ENCODE peak calls at places on chromosomes 12 and 14, in seven cellular contexts. J, M, E, V, W, Y and B are unnamed samples.

GRCh38 chr12:14901228-14901562 is 15.5 kb upstream of the MGP start:
- DNase-seq in J (no peak), M (no peak), E (no peak), V (no peak), W (no peak), Y (no peak), B (no peak)

GRCh38 chr12:52395761-52396434 is 10.2 kb downstream of the KRT82 start:
- DNase-seq in J (no peak), M (peak; percentile 41), E (no peak), V (peak; percentile 55), W (peak; percentile 75), Y (no peak), B (no peak)

GRCh38 chr14:104422301-104423223 is 157.0 kb upstream of the C14orf180 start:
- DNase-seq in J (no peak), M (no peak), E (no peak), V (peak; percentile 28), W (no peak), Y (no peak), B (no peak)

GRCh38 chr14:54776361-54777001 is 126.1 kb downstream of the GCH1 start:
- DNase-seq in J (peak; percentile 56), M (no peak), E (peak; percentile 68), V (no peak), W (peak; percentile 59), Y (peak; percentile 68), B (no peak)

GRCh38 chr12:85725991-85726390 is 110.2 kb downstream of the RASSF9 start:
- DNase-seq in J (no peak), M (no peak), E (peak; percentile 6), V (no peak), W (peak; percentile 20), Y (no peak), B (no peak)

GRCh38 chr12:58850826-58851225 is 69.5 kb downstream of the LRIG3 start:
- DNase-seq in J (no peak), M (no peak), E (no peak), V (no peak), W (no peak), Y (no peak), B (no peak)

GRCh38 chr12:15155271-15155670 is 65.9 kb downstream of the RERG start:
- DNase-seq in J (no peak), M (no peak), E (no peak), V (no peak), W (peak; percentile 47), Y (no peak), B (no peak)

GRCh38 chr12:252634-253033 is 10.0 kb downstream of the SLC6A13 start:
- DNase-seq in J (no peak), M (no peak), E (no peak), V (no peak), W (no peak), Y (no peak), B (no peak)

GRCh38 chr14:103528158-103528511 is 861 bp upstream of the TRMT61A start:
- DNase-seq in J (no peak), M (peak; percentile 74), E (peak; percentile 39), V (no peak), W (peak; percentile 37), Y (no peak), B (peak; percentile 69)

GRCh38 chr14:92160619-92161018 is 38.9 kb downstream of the CPSF2 start:
- DNase-seq in J (no peak), M (no peak), E (peak; percentile 84), V (no peak), W (peak; percentile 87), Y (no peak), B (no peak)

GRCh38 chr12:40171501-40171900 is 53.3 kb upstream of the LRRK2 start:
- DNase-seq in J (no peak), M (no peak), E (peak; percentile 5), V (no peak), W (peak; percentile 5), Y (no peak), B (no peak)

GRCh38 chr12:127482950-127483349 is 784.0 kb upstream of the TMEM132C start:
- DNase-seq in J (no peak), M (no peak), E (no peak), V (no peak), W (no peak), Y (no peak), B (no peak)

GRCh38 chr14:88326352-88327103 is 3.5 kb upstream of the KCNK10 start:
- DNase-seq in J (no peak), M (no peak), E (no peak), V (no peak), W (no peak), Y (no peak), B (peak; percentile 23)

GRCh38 chr12:15782667-15783066 is 6.5 kb downstream of the EPS8 start:
- DNase-seq in J (no peak), M (no peak), E (no peak), V (no peak), W (peak; percentile 30), Y (no peak), B (no peak)

GRCh38 chr14:70359076-70359424 is 433 bp downstream of the COX16 start:
- DNase-seq in J (peak; percentile 11), M (no peak), E (no peak), V (no peak), W (no peak), Y (no peak), B (peak; percentile 24)

GRCh38 chr12:95796982-95797289 is 6.4 kb upstream of the NTN4 start:
- DNase-seq in J (no peak), M (no peak), E (no peak), V (no peak), W (no peak), Y (no peak), B (no peak)

GRCh38 chr12:64835926-64836325 is 11.5 kb downstream of the TBC1D30 start:
- DNase-seq in J (no peak), M (no peak), E (no peak), V (no peak), W (no peak), Y (no peak), B (no peak)

GRCh38 chr14:46250113-46250703 is 401.4 kb downstream of the RPL10L start:
- DNase-seq in J (peak; percentile 7), M (no peak), E (peak; percentile 6), V (no peak), W (peak; percentile 24), Y (no peak), B (no peak)

GRCh38 chr14:67569651-67570290 is 30.3 kb downstream of the PIGH start:
- DNase-seq in J (no peak), M (peak; percentile 61), E (no peak), V (peak; percentile 25), W (no peak), Y (no peak), B (no peak)

GRCh38 chr14:67566908-67567307 is 33.2 kb downstream of the PIGH start:
- DNase-seq in J (no peak), M (peak; percentile 82), E (peak; percentile 25), V (peak; percentile 21), W (peak; percentile 56), Y (no peak), B (no peak)

GRCh38 chr14:67570453-67570852 is 29.6 kb downstream of the PIGH start:
- DNase-seq in J (no peak), M (no peak), E (no peak), V (no peak), W (no peak), Y (no peak), B (no peak)

GRCh38 chr14:67569011-67569650 is 30.9 kb downstream of the PIGH start:
- DNase-seq in J (no peak), M (peak; percentile 37), E (no peak), V (peak; percentile 41), W (no peak), Y (no peak), B (no peak)

GRCh38 chr14:67567654-67568053 is 32.4 kb downstream of the PIGH start:
- DNase-seq in J (no peak), M (no peak), E (no peak), V (peak; percentile 34), W (no peak), Y (no peak), B (no peak)
- TF ChIP-seq CTCF in J (no peak), M (no peak), E (no peak), V (no peak), W (no peak), Y (no peak), B (no peak)

DNA sequence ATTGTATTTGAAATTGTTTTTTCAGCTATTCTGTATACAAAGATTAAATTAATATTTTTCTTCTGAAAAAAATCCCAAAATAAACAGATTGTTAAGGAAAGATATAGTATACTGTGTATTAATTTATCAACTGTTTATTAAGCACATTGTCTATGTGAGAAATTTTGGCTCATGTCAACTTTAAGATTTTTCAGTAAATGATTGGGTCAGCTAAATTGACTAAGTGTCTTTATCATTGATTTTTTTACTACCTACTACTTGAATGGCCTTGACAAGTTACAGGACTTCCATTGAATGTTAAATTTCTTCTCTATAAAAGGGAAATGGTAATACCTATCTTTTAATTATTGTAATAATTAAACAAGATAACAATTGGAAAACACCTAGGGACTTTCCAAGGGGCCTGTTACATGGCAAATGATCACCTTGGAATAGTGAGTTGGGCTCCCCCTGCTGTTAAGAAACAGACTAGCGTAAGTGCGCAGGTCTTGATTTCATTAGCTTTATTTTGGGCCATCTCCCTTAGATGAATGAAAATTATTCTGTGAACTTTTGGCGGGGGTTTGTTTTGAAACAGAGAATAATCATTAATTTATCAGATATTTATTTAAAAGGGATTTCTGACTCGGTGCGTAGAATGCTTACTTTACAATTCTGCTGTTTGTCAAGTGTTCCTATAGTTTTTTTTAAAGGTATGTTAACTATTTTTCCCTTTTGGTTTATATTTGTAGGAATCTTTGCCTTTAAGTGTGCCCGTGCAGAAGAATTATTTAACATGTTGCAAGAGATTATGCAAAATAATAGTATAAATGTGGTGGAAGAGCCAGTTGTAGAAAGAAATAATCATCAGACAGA is 14.5 kb upstream of the CCT2 start:
- DNase-seq in J (peak; percentile 41), M (peak; percentile 52), E (peak; percentile 82), V (no peak), W (peak; percentile 80), Y (no peak), B (peak; percentile 31)
- TF ChIP-seq CTCF in J (peak; percentile 80), M (peak; percentile 64), E (peak; percentile 82), V (peak; percentile 57), W (peak; percentile 77), Y (peak; percentile 31), B (peak; percentile 84)

DNA sequence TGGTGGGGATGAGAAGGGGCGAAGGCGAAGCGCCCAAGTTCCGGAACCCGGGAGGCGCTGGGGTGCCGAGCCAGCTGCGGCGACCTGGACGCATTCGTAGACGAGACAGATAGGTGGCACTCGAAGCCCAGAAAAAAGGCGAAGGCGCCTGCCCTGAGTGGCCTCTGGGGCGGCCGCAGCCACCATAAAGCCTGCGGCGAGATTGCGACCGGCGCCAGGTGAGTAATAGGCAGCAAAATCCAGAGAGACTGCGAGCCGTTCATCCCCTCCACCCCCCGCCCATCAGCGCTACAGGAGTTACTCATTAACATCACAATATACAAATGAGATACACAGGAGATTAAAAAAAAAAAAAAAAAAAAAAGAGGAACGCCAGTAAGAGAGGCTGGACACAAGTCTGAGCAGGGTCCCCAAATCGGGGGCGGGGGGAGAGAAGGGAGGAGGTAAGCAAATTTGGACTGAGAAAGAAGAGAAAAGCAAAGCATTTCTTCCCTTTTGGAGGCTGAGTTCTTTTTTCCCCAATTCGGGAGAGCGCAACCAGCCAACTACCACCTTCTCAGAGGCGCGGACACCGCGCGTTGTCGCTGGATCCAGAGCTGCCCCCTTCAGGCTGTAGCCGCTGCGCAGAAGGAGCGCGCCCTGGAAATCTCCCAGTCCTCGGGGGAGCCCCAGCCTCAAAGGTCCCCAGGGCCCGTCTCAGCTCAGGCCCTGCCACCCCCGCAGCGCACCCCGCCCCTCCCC is 15.7 kb downstream of the TBX3 start:
- DNase-seq in J (peak; percentile 81), M (peak; percentile 74), E (peak; percentile 84), V (peak; percentile 93), W (peak; percentile 76), Y (peak; percentile 86), B (peak; percentile 78)
- TF ChIP-seq CTCF in J (peak; percentile 45), M (peak; percentile 71), E (peak; percentile 31), V (no peak), W (peak; percentile 46), Y (no peak), B (peak; percentile 20)

GRCh38 chr12:67452119-67452805 is 183.1 kb downstream of the CAND1 start:
- DNase-seq in J (peak; percentile 13), M (no peak), E (no peak), V (no peak), W (no peak), Y (no peak), B (no peak)
- TF ChIP-seq CTCF in J (no peak), M (no peak), E (no peak), V (no peak), W (no peak), Y (no peak), B (no peak)